ENCODE peak calls at places on chromosomes 5 and 9, in six cellular contexts. One of them, this sample, is unnamed.

GRCh38 chr5:137945825-137946224 is 56.6 kb downstream of the PKD2L2 start:
- DNase-seq in spleen: no peak
- DNase-seq in left ventricle myocardium superior: no peak
- DNase-seq in NCI-H2081: no peak
- DNase-seq in activated T-cell treated with anti-CD3 and anti-CD28 coated beads, Interleukin-2, amount 50 U/mL, for 72 hours: no peak
- DNase-seq in AG04450: no peak
- DNase-seq in this sample: no peak

GRCh38 chr5:131394128-131394527 is 130.3 kb downstream of the CDC42SE2 start:
- DNase-seq in activated T-cell treated with anti-CD3 and anti-CD28 coated beads, Interleukin-2, amount 50 U/mL, for 72 hours: peak
- DNase-seq in NCI-H2081: no peak
- DNase-seq in AG04450: no peak
- DNase-seq in spleen: no peak
- DNase-seq in left ventricle myocardium superior: no peak
- DNase-seq in this sample: no peak

GRCh38 chr5:78626009-78626571 is 22.5 kb downstream of the LHFPL2 start:
- DNase-seq in left ventricle myocardium superior: no peak
- DNase-seq in NCI-H2081: no peak
- DNase-seq in activated T-cell treated with anti-CD3 and anti-CD28 coated beads, Interleukin-2, amount 50 U/mL, for 72 hours: no peak
- DNase-seq in spleen: no peak
- DNase-seq in AG04450: no peak
- DNase-seq in this sample: no peak

GRCh38 chr5:53671447-53671846 is 111.0 kb downstream of the NDUFS4 start:
- DNase-seq in spleen: no peak
- DNase-seq in NCI-H2081: no peak
- DNase-seq in activated T-cell treated with anti-CD3 and anti-CD28 coated beads, Interleukin-2, amount 50 U/mL, for 72 hours: no peak
- DNase-seq in left ventricle myocardium superior: no peak
- DNase-seq in AG04450: no peak
- DNase-seq in this sample: no peak

GRCh38 chr5:68033961-68034581 is 181.5 kb upstream of the PIK3R1 start:
- DNase-seq in spleen: no peak
- DNase-seq in AG04450: peak
- DNase-seq in activated T-cell treated with anti-CD3 and anti-CD28 coated beads, Interleukin-2, amount 50 U/mL, for 72 hours: no peak
- DNase-seq in left ventricle myocardium superior: peak
- DNase-seq in NCI-H2081: no peak
- DNase-seq in this sample: no peak

GRCh38 chr5:152560508-152561137 is 155.5 kb upstream of the NMUR2 start:
- DNase-seq in NCI-H2081: peak
- DNase-seq in activated T-cell treated with anti-CD3 and anti-CD28 coated beads, Interleukin-2, amount 50 U/mL, for 72 hours: peak
- DNase-seq in left ventricle myocardium superior: peak
- DNase-seq in AG04450: no peak
- DNase-seq in spleen: peak
- DNase-seq in this sample: no peak

GRCh38 chr5:142925795-142926194 is 155.6 kb downstream of the ARHGAP26 start:
- DNase-seq in spleen: no peak
- DNase-seq in left ventricle myocardium superior: no peak
- DNase-seq in NCI-H2081: no peak
- DNase-seq in activated T-cell treated with anti-CD3 and anti-CD28 coated beads, Interleukin-2, amount 50 U/mL, for 72 hours: no peak
- DNase-seq in AG04450: peak
- DNase-seq in this sample: no peak

GRCh38 chr9:36029765-36030528 is 6.8 kb upstream of the RECK start:
- DNase-seq in spleen: no peak
- DNase-seq in NCI-H2081: no peak
- DNase-seq in activated T-cell treated with anti-CD3 and anti-CD28 coated beads, Interleukin-2, amount 50 U/mL, for 72 hours: no peak
- DNase-seq in AG04450: peak
- DNase-seq in left ventricle myocardium superior: no peak
- DNase-seq in this sample: no peak

GRCh38 chr5:122715095-122715494 is 59.8 kb upstream of the SNX2 start:
- DNase-seq in spleen: no peak
- DNase-seq in AG04450: no peak
- DNase-seq in left ventricle myocardium superior: no peak
- DNase-seq in NCI-H2081: no peak
- DNase-seq in activated T-cell treated with anti-CD3 and anti-CD28 coated beads, Interleukin-2, amount 50 U/mL, for 72 hours: no peak
- DNase-seq in this sample: no peak

GRCh38 chr5:34898258-34898895 is 16.9 kb downstream of the RAD1 start:
- DNase-seq in NCI-H2081: peak
- DNase-seq in AG04450: peak
- DNase-seq in activated T-cell treated with anti-CD3 and anti-CD28 coated beads, Interleukin-2, amount 50 U/mL, for 72 hours: peak
- DNase-seq in spleen: peak
- DNase-seq in left ventricle myocardium superior: peak
- DNase-seq in this sample: peak

GRCh38 chr5:148386041-148386440 is 2.3 kb downstream of the FBXO38 start:
- DNase-seq in activated T-cell treated with anti-CD3 and anti-CD28 coated beads, Interleukin-2, amount 50 U/mL, for 72 hours: no peak
- DNase-seq in spleen: no peak
- DNase-seq in AG04450: no peak
- DNase-seq in left ventricle myocardium superior: no peak
- DNase-seq in NCI-H2081: no peak
- DNase-seq in this sample: no peak

GRCh38 chr5:135186662-135187522 is 152.9 kb upstream of the PITX1 start:
- DNase-seq in activated T-cell treated with anti-CD3 and anti-CD28 coated beads, Interleukin-2, amount 50 U/mL, for 72 hours: no peak
- DNase-seq in AG04450: no peak
- DNase-seq in spleen: no peak
- DNase-seq in NCI-H2081: no peak
- DNase-seq in left ventricle myocardium superior: no peak
- DNase-seq in this sample: no peak

GRCh38 chr5:6723122-6723885 is 10.1 kb downstream of the TENT4A start:
- DNase-seq in AG04450: no peak
- DNase-seq in spleen: no peak
- DNase-seq in activated T-cell treated with anti-CD3 and anti-CD28 coated beads, Interleukin-2, amount 50 U/mL, for 72 hours: no peak
- DNase-seq in left ventricle myocardium superior: no peak
- DNase-seq in NCI-H2081: no peak
- DNase-seq in this sample: no peak

GRCh38 chr5:17255471-17256016 is 38.1 kb downstream of the BASP1 start:
- DNase-seq in spleen: no peak
- DNase-seq in AG04450: no peak
- DNase-seq in activated T-cell treated with anti-CD3 and anti-CD28 coated beads, Interleukin-2, amount 50 U/mL, for 72 hours: no peak
- DNase-seq in left ventricle myocardium superior: no peak
- DNase-seq in NCI-H2081: no peak
- DNase-seq in this sample: no peak

GRCh38 chr5:150492621-150493020 is 15.3 kb upstream of the NDST1 start:
- DNase-seq in NCI-H2081: no peak
- DNase-seq in activated T-cell treated with anti-CD3 and anti-CD28 coated beads, Interleukin-2, amount 50 U/mL, for 72 hours: no peak
- DNase-seq in AG04450: no peak
- DNase-seq in spleen: no peak
- DNase-seq in left ventricle myocardium superior: no peak
- DNase-seq in this sample: no peak

GRCh38 chr9:137305060-137305787 is 3.2 kb upstream of the NRARP start:
- DNase-seq in activated T-cell treated with anti-CD3 and anti-CD28 coated beads, Interleukin-2, amount 50 U/mL, for 72 hours: peak
- DNase-seq in spleen: peak
- DNase-seq in left ventricle myocardium superior: peak
- DNase-seq in AG04450: no peak
- DNase-seq in NCI-H2081: no peak
- DNase-seq in this sample: peak

GRCh38 chr5:80069918-80070318 is 34.8 kb downstream of the THBS4 start:
- DNase-seq in NCI-H2081: no peak
- DNase-seq in spleen: no peak
- DNase-seq in left ventricle myocardium superior: no peak
- DNase-seq in activated T-cell treated with anti-CD3 and anti-CD28 coated beads, Interleukin-2, amount 50 U/mL, for 72 hours: no peak
- DNase-seq in AG04450: no peak
- DNase-seq in this sample: no peak

GRCh38 chr9:99054581-99054980 is 50.3 kb upstream of the TGFBR1 start:
- DNase-seq in activated T-cell treated with anti-CD3 and anti-CD28 coated beads, Interleukin-2, amount 50 U/mL, for 72 hours: no peak
- DNase-seq in NCI-H2081: no peak
- DNase-seq in AG04450: no peak
- DNase-seq in spleen: no peak
- DNase-seq in left ventricle myocardium superior: no peak
- DNase-seq in this sample: no peak

GRCh38 chr5:107026098-107026497 is 644.6 kb downstream of the EFNA5 start:
- DNase-seq in left ventricle myocardium superior: no peak
- DNase-seq in NCI-H2081: no peak
- DNase-seq in AG04450: no peak
- DNase-seq in activated T-cell treated with anti-CD3 and anti-CD28 coated beads, Interleukin-2, amount 50 U/mL, for 72 hours: no peak
- DNase-seq in spleen: no peak
- DNase-seq in this sample: no peak

GRCh38 chr9:127163409-127163808 is 41.0 kb upstream of the ANGPTL2 start:
- DNase-seq in NCI-H2081: no peak
- DNase-seq in AG04450: no peak
- DNase-seq in activated T-cell treated with anti-CD3 and anti-CD28 coated beads, Interleukin-2, amount 50 U/mL, for 72 hours: no peak
- DNase-seq in left ventricle myocardium superior: no peak
- DNase-seq in spleen: no peak
- DNase-seq in this sample: no peak

GRCh38 chr5:69134126-69134525 is 32.8 kb upstream of the CCNB1 start:
- DNase-seq in NCI-H2081: no peak
- DNase-seq in left ventricle myocardium superior: no peak
- DNase-seq in spleen: no peak
- DNase-seq in AG04450: no peak
- DNase-seq in activated T-cell treated with anti-CD3 and anti-CD28 coated beads, Interleukin-2, amount 50 U/mL, for 72 hours: no peak
- DNase-seq in this sample: no peak

GRCh38 chr5:76439201-76439600 is 36.1 kb downstream of the IQGAP2 start:
- DNase-seq in activated T-cell treated with anti-CD3 and anti-CD28 coated beads, Interleukin-2, amount 50 U/mL, for 72 hours: no peak
- DNase-seq in NCI-H2081: no peak
- DNase-seq in spleen: no peak
- DNase-seq in AG04450: no peak
- DNase-seq in left ventricle myocardium superior: no peak
- DNase-seq in this sample: no peak

GRCh38 chr9:27487128-27487527 is 37.0 kb upstream of the IFNK start:
- DNase-seq in spleen: no peak
- DNase-seq in AG04450: no peak
- DNase-seq in activated T-cell treated with anti-CD3 and anti-CD28 coated beads, Interleukin-2, amount 50 U/mL, for 72 hours: no peak
- DNase-seq in NCI-H2081: no peak
- DNase-seq in left ventricle myocardium superior: no peak
- DNase-seq in this sample: no peak

GRCh38 chr5:139760066-139761056 is 35.2 kb upstream of the PSD2 start:
- DNase-seq in activated T-cell treated with anti-CD3 and anti-CD28 coated beads, Interleukin-2, amount 50 U/mL, for 72 hours: no peak
- DNase-seq in NCI-H2081: no peak
- DNase-seq in spleen: no peak
- DNase-seq in AG04450: no peak
- DNase-seq in left ventricle myocardium superior: no peak
- DNase-seq in this sample: no peak

GRCh38 chr5:131206772-131207171 is 36.0 kb downstream of the LYRM7 start:
- DNase-seq in NCI-H2081: no peak
- DNase-seq in activated T-cell treated with anti-CD3 and anti-CD28 coated beads, Interleukin-2, amount 50 U/mL, for 72 hours: no peak
- DNase-seq in left ventricle myocardium superior: no peak
- DNase-seq in AG04450: no peak
- DNase-seq in spleen: no peak
- DNase-seq in this sample: no peak

GRCh38 chr9:97397220-97397619 is 14.7 kb upstream of the TDRD7 start:
- DNase-seq in NCI-H2081: no peak
- DNase-seq in left ventricle myocardium superior: no peak
- DNase-seq in activated T-cell treated with anti-CD3 and anti-CD28 coated beads, Interleukin-2, amount 50 U/mL, for 72 hours: peak
- DNase-seq in AG04450: no peak
- DNase-seq in spleen: no peak
- DNase-seq in this sample: no peak

GRCh38 chr9:117782931-117783788 is 79.0 kb downstream of the TLR4 start:
- DNase-seq in spleen: peak
- DNase-seq in left ventricle myocardium superior: peak
- DNase-seq in AG04450: no peak
- DNase-seq in NCI-H2081: peak
- DNase-seq in activated T-cell treated with anti-CD3 and anti-CD28 coated beads, Interleukin-2, amount 50 U/mL, for 72 hours: peak
- DNase-seq in this sample: peak

GRCh38 chr5:91302335-91302734 is 80.8 kb downstream of the ARRDC3 start:
- DNase-seq in activated T-cell treated with anti-CD3 and anti-CD28 coated beads, Interleukin-2, amount 50 U/mL, for 72 hours: no peak
- DNase-seq in NCI-H2081: no peak
- DNase-seq in spleen: no peak
- DNase-seq in left ventricle myocardium superior: no peak
- DNase-seq in AG04450: no peak
- DNase-seq in this sample: no peak

GRCh38 chr5:122110990-122111389 is 18.4 kb upstream of the ZNF474 start:
- DNase-seq in activated T-cell treated with anti-CD3 and anti-CD28 coated beads, Interleukin-2, amount 50 U/mL, for 72 hours: no peak
- DNase-seq in spleen: no peak
- DNase-seq in left ventricle myocardium superior: no peak
- DNase-seq in AG04450: no peak
- DNase-seq in NCI-H2081: no peak
- DNase-seq in this sample: no peak

GRCh38 chr9:126395439-126396212 is 69.0 kb downstream of the MVB12B start:
- DNase-seq in activated T-cell treated with anti-CD3 and anti-CD28 coated beads, Interleukin-2, amount 50 U/mL, for 72 hours: peak
- DNase-seq in NCI-H2081: no peak
- DNase-seq in left ventricle myocardium superior: no peak
- DNase-seq in AG04450: peak
- DNase-seq in spleen: no peak
- DNase-seq in this sample: peak

GRCh38 chr9:130664191-130665028 is at the start of gene PRDM12:
- DNase-seq in AG04450: no peak
- DNase-seq in NCI-H2081: no peak
- DNase-seq in activated T-cell treated with anti-CD3 and anti-CD28 coated beads, Interleukin-2, amount 50 U/mL, for 72 hours: no peak
- DNase-seq in left ventricle myocardium superior: no peak
- DNase-seq in spleen: no peak
- DNase-seq in this sample: no peak

GRCh38 chr9:21336467-21336866 is 1.3 kb upstream of the KLHL9 start:
- DNase-seq in left ventricle myocardium superior: no peak
- DNase-seq in AG04450: no peak
- DNase-seq in spleen: no peak
- DNase-seq in activated T-cell treated with anti-CD3 and anti-CD28 coated beads, Interleukin-2, amount 50 U/mL, for 72 hours: no peak
- DNase-seq in NCI-H2081: no peak
- DNase-seq in this sample: no peak

GRCh38 chr9:112288029-112288428 is 45.4 kb downstream of the PTBP3 start:
- DNase-seq in activated T-cell treated with anti-CD3 and anti-CD28 coated beads, Interleukin-2, amount 50 U/mL, for 72 hours: no peak
- DNase-seq in spleen: no peak
- DNase-seq in AG04450: no peak
- DNase-seq in NCI-H2081: no peak
- DNase-seq in left ventricle myocardium superior: no peak
- DNase-seq in this sample: no peak

GRCh38 chr9:131618071-131618479 is 72.8 kb downstream of the PRRT1B start:
- DNase-seq in activated T-cell treated with anti-CD3 and anti-CD28 coated beads, Interleukin-2, amount 50 U/mL, for 72 hours: no peak
- DNase-seq in NCI-H2081: peak
- DNase-seq in left ventricle myocardium superior: peak
- DNase-seq in AG04450: no peak
- DNase-seq in spleen: no peak
- DNase-seq in this sample: no peak

GRCh38 chr9:37309136-37309535 is 113.4 kb upstream of the GRHPR start:
- DNase-seq in AG04450: no peak
- DNase-seq in left ventricle myocardium superior: no peak
- DNase-seq in activated T-cell treated with anti-CD3 and anti-CD28 coated beads, Interleukin-2, amount 50 U/mL, for 72 hours: no peak
- DNase-seq in spleen: no peak
- DNase-seq in NCI-H2081: no peak
- DNase-seq in this sample: no peak

GRCh38 chr5:60131504-60131903 is 238.0 kb upstream of the PDE4D start:
- DNase-seq in activated T-cell treated with anti-CD3 and anti-CD28 coated beads, Interleukin-2, amount 50 U/mL, for 72 hours: no peak
- DNase-seq in left ventricle myocardium superior: no peak
- DNase-seq in spleen: no peak
- DNase-seq in NCI-H2081: no peak
- DNase-seq in AG04450: no peak
- DNase-seq in this sample: no peak

GRCh38 chr5:8945972-8946371 is 599.9 kb downstream of the SEMA5A start:
- DNase-seq in activated T-cell treated with anti-CD3 and anti-CD28 coated beads, Interleukin-2, amount 50 U/mL, for 72 hours: no peak
- DNase-seq in left ventricle myocardium superior: no peak
- DNase-seq in AG04450: no peak
- DNase-seq in NCI-H2081: no peak
- DNase-seq in spleen: no peak
- DNase-seq in this sample: no peak

GRCh38 chr9:81629440-81629839 is 59.9 kb downstream of the TLE1 start:
- DNase-seq in NCI-H2081: no peak
- DNase-seq in left ventricle myocardium superior: no peak
- DNase-seq in AG04450: no peak
- DNase-seq in activated T-cell treated with anti-CD3 and anti-CD28 coated beads, Interleukin-2, amount 50 U/mL, for 72 hours: no peak
- DNase-seq in spleen: no peak
- DNase-seq in this sample: no peak